ENCODE peak calls at places on chromosomes 4 and X, in five cellular contexts. One of them, this sample, is unnamed.

GRCh38 chrX:69361286-69361926 is 142.7 kb upstream of the NALF2 start:
- DNase-seq in A549: no peak
- DNase-seq in epithelial cell of esophagus: peak
- DNase-seq in PC-3: peak
- DNase-seq in foreskin fibroblast: peak
- DNase-seq in this sample: no peak

GRCh38 chrX:100587846-100588245 is 3.1 kb downstream of the TNMD start:
- DNase-seq in epithelial cell of esophagus: no peak
- DNase-seq in PC-3: no peak
- DNase-seq in foreskin fibroblast: peak
- DNase-seq in A549: no peak
- DNase-seq in this sample: no peak

GRCh38 chr4:165152527-165152926 is 39.9 kb upstream of the TMEM192 start:
- DNase-seq in foreskin fibroblast: no peak
- DNase-seq in A549: no peak
- DNase-seq in epithelial cell of esophagus: no peak
- DNase-seq in PC-3: no peak
- DNase-seq in this sample: no peak

GRCh38 chrX:71996826-71997225 is 86.2 kb downstream of the NHSL2 start:
- DNase-seq in A549: no peak
- DNase-seq in epithelial cell of esophagus: peak
- DNase-seq in PC-3: no peak
- DNase-seq in foreskin fibroblast: peak
- DNase-seq in this sample: no peak

GRCh38 chr4:92776080-92776479 is 472.3 kb downstream of the GRID2 start:
- DNase-seq in epithelial cell of esophagus: peak
- DNase-seq in PC-3: peak
- DNase-seq in foreskin fibroblast: peak
- DNase-seq in A549: no peak
- DNase-seq in this sample: no peak

GRCh38 chrX:148504412-148504950 is 4.1 kb downstream of the AFF2 start:
- DNase-seq in foreskin fibroblast: no peak
- DNase-seq in epithelial cell of esophagus: no peak
- DNase-seq in A549: no peak
- DNase-seq in PC-3: no peak
- DNase-seq in this sample: no peak

GRCh38 chr4:159069922-159070321 is 33.0 kb upstream of the RAPGEF2 start:
- DNase-seq in foreskin fibroblast: peak
- DNase-seq in PC-3: no peak
- DNase-seq in epithelial cell of esophagus: no peak
- DNase-seq in A549: no peak
- DNase-seq in this sample: peak

GRCh38 chrX:9291666-9292065 is 173.2 kb upstream of the TBL1X start:
- DNase-seq in foreskin fibroblast: no peak
- DNase-seq in epithelial cell of esophagus: no peak
- DNase-seq in A549: no peak
- DNase-seq in PC-3: no peak
- DNase-seq in this sample: no peak

GRCh38 chrX:68831405-68832100 is 2.7 kb downstream of the EFNB1 start:
- DNase-seq in epithelial cell of esophagus: no peak
- DNase-seq in A549: no peak
- DNase-seq in foreskin fibroblast: no peak
- DNase-seq in PC-3: no peak
- DNase-seq in this sample: no peak

GRCh38 chrX:150655713-150656266 is 37.4 kb upstream of the MTMR1 start:
- DNase-seq in epithelial cell of esophagus: no peak
- DNase-seq in foreskin fibroblast: no peak
- DNase-seq in PC-3: peak
- DNase-seq in A549: no peak
- DNase-seq in this sample: no peak

GRCh38 chrX:7996414-7996813 is 69.2 kb upstream of the PNPLA4 start:
- DNase-seq in A549: no peak
- DNase-seq in epithelial cell of esophagus: peak
- DNase-seq in PC-3: peak
- DNase-seq in foreskin fibroblast: peak
- DNase-seq in this sample: no peak

GRCh38 chr4:65453398-65453797 is 216.9 kb downstream of the EPHA5 start:
- DNase-seq in PC-3: no peak
- DNase-seq in foreskin fibroblast: no peak
- DNase-seq in A549: no peak
- DNase-seq in epithelial cell of esophagus: no peak
- DNase-seq in this sample: no peak

GRCh38 chrX:44795945-44796450 is 47.8 kb upstream of the DUSP21 start:
- DNase-seq in foreskin fibroblast: no peak
- DNase-seq in epithelial cell of esophagus: peak
- DNase-seq in PC-3: no peak
- DNase-seq in A549: no peak
- DNase-seq in this sample: no peak

GRCh38 chr4:177016541-177017141 is 223.9 kb upstream of the VEGFC start:
- DNase-seq in A549: no peak
- DNase-seq in PC-3: peak
- DNase-seq in foreskin fibroblast: peak
- DNase-seq in epithelial cell of esophagus: peak
- DNase-seq in this sample: no peak

GRCh38 chr4:8639777-8640720 is 47.5 kb downstream of the CPZ start:
- DNase-seq in PC-3: no peak
- DNase-seq in A549: no peak
- DNase-seq in epithelial cell of esophagus: no peak
- DNase-seq in foreskin fibroblast: no peak
- DNase-seq in this sample: no peak

GRCh38 chr4:82201805-82202636 is 171.8 kb downstream of the HNRNPD start:
- DNase-seq in foreskin fibroblast: peak
- DNase-seq in A549: no peak
- DNase-seq in PC-3: peak
- DNase-seq in epithelial cell of esophagus: peak
- DNase-seq in this sample: no peak

GRCh38 chrX:110395877-110396276 is 37.2 kb downstream of the RTL9 start:
- DNase-seq in foreskin fibroblast: peak
- DNase-seq in epithelial cell of esophagus: peak
- DNase-seq in A549: no peak
- DNase-seq in PC-3: peak
- DNase-seq in this sample: no peak

GRCh38 chr4:7831330-7831729 is 108.3 kb downstream of the AFAP1 start:
- DNase-seq in A549: no peak
- DNase-seq in epithelial cell of esophagus: no peak
- DNase-seq in foreskin fibroblast: peak
- DNase-seq in PC-3: no peak
- DNase-seq in this sample: no peak

GRCh38 chr4:31737419-31737818 is 1017.2 kb downstream of the PCDH7 start:
- DNase-seq in PC-3: no peak
- DNase-seq in A549: no peak
- DNase-seq in foreskin fibroblast: no peak
- DNase-seq in epithelial cell of esophagus: no peak
- DNase-seq in this sample: no peak

GRCh38 chr4:24475756-24476155 is 108.6 kb downstream of the DHX15 start:
- DNase-seq in A549: no peak
- DNase-seq in foreskin fibroblast: no peak
- DNase-seq in PC-3: no peak
- DNase-seq in epithelial cell of esophagus: no peak
- DNase-seq in this sample: no peak

GRCh38 chr4:38523524-38524448 is 140.2 kb upstream of the KLF3 start:
- DNase-seq in PC-3: no peak
- DNase-seq in epithelial cell of esophagus: peak
- DNase-seq in A549: no peak
- DNase-seq in foreskin fibroblast: no peak
- DNase-seq in this sample: no peak

GRCh38 chrX:150767475-150768131 is 74.4 kb downstream of the MTMR1 start:
- DNase-seq in PC-3: peak
- DNase-seq in epithelial cell of esophagus: peak
- DNase-seq in A549: no peak
- DNase-seq in foreskin fibroblast: peak
- DNase-seq in this sample: peak

GRCh38 chrX:119682019-119682989 is 10.7 kb downstream of the SEPTIN6 start:
- DNase-seq in epithelial cell of esophagus: no peak
- DNase-seq in A549: no peak
- DNase-seq in foreskin fibroblast: no peak
- DNase-seq in PC-3: no peak
- DNase-seq in this sample: no peak

GRCh38 chr4:3223986-3224748 is 24.8 kb upstream of the MSANTD1 start:
- DNase-seq in epithelial cell of esophagus: no peak
- DNase-seq in A549: no peak
- DNase-seq in foreskin fibroblast: no peak
- DNase-seq in PC-3: no peak
- DNase-seq in this sample: no peak

GRCh38 chrX:72031118-72031517 is 100.6 kb downstream of the RTL5 start:
- DNase-seq in A549: no peak
- DNase-seq in foreskin fibroblast: no peak
- DNase-seq in epithelial cell of esophagus: no peak
- DNase-seq in PC-3: no peak
- DNase-seq in this sample: no peak

GRCh38 chr4:11428161-11428700 is 463 bp downstream of the HS3ST1 start:
- DNase-seq in epithelial cell of esophagus: peak
- DNase-seq in foreskin fibroblast: peak
- DNase-seq in A549: peak
- DNase-seq in PC-3: no peak
- DNase-seq in this sample: no peak

GRCh38 chrX:33252306-33252825 is 41.0 kb upstream of the DMD start:
- DNase-seq in foreskin fibroblast: no peak
- DNase-seq in PC-3: no peak
- DNase-seq in epithelial cell of esophagus: no peak
- DNase-seq in A549: no peak
- DNase-seq in this sample: no peak

GRCh38 chr4:85970535-85970934 is 389.3 kb downstream of the MAPK10 start:
- DNase-seq in foreskin fibroblast: no peak
- DNase-seq in PC-3: no peak
- DNase-seq in epithelial cell of esophagus: peak
- DNase-seq in A549: no peak
- DNase-seq in this sample: no peak

GRCh38 chr4:11729548-11729947 is 300.9 kb upstream of the HS3ST1 start:
- DNase-seq in PC-3: peak
- DNase-seq in epithelial cell of esophagus: peak
- DNase-seq in A549: no peak
- DNase-seq in foreskin fibroblast: peak
- DNase-seq in this sample: no peak

GRCh38 chr4:149441338-149441737 is 374.3 kb downstream of the IQCM start:
- DNase-seq in PC-3: peak
- DNase-seq in foreskin fibroblast: peak
- DNase-seq in A549: no peak
- DNase-seq in epithelial cell of esophagus: peak
- DNase-seq in this sample: no peak

GRCh38 chr4:32462944-32463343 is 1742.8 kb downstream of the PCDH7 start:
- DNase-seq in epithelial cell of esophagus: peak
- DNase-seq in PC-3: peak
- DNase-seq in A549: no peak
- DNase-seq in foreskin fibroblast: peak
- DNase-seq in this sample: no peak

DNA sequence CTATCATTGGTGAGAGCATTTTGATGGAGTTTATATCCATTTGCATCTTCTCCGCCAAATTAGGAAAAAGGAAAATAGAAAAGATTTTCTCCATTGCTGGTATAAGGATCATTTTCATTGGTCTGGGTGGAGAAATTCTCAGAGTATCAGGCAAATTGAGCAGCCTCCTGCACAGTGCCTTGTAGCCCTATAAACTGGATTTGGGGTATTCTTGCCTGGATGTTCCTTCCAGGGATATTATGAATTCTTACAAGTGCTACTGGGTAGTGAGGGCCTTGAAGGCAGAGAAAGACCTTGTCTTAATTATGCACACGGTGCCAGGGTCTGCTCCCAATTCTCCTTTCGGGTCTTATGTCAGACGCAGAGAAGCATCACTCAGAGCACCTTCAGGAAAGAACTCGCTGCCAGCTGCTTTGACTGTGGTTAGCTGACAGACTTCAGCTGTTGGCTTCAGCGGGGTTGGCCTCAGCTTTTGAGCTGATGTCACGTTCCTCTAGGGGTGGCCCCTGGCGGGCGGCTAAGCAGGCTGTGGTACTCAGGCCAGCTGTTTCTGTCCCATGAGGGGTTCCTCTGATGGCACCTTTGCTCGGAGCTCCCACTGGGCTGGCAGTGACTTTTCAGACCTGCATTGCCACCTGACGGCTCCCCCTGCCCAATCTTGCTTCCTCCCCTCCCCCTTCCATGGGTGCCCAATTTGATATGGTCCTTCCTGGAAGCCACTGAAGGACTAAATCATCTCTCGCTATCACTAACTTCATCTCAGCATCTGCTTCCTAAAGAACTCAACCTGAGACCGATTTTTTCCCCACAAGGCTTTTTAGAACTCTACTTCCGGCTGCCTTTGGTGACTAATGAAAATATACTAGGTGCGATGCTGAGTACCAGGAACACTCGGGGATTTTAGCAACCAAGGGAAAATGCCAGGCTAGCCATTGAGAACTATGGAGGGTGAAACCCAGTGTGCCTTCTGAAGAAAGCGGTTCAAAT is 519.5 kb downstream of the BCOR start:
- DNase-seq in A549: no peak
- DNase-seq in epithelial cell of esophagus: no peak
- DNase-seq in foreskin fibroblast: no peak
- DNase-seq in PC-3: no peak
- DNase-seq in this sample: peak
- H3K4me3 ChIP-seq in A549: no peak
- H3K4me3 ChIP-seq in epithelial cell of esophagus: no peak
- H3K4me3 ChIP-seq in foreskin fibroblast: no peak
- H3K4me3 ChIP-seq in PC-3: no peak
- H3K4me3 ChIP-seq in this sample: no peak

GRCh38 chr4:140427104-140427918 is at the start of gene CLGN:
- DNase-seq in epithelial cell of esophagus: peak
- DNase-seq in PC-3: peak
- DNase-seq in foreskin fibroblast: peak
- DNase-seq in A549: peak
- DNase-seq in this sample: peak
- H3K4me3 ChIP-seq in epithelial cell of esophagus: peak
- H3K4me3 ChIP-seq in PC-3: peak
- H3K4me3 ChIP-seq in foreskin fibroblast: peak
- H3K4me3 ChIP-seq in A549: peak
- H3K4me3 ChIP-seq in this sample: peak

GRCh38 chr4:174281182-174281737 is 2.2 kb downstream of the FBXO8 start:
- DNase-seq in A549: no peak
- DNase-seq in epithelial cell of esophagus: no peak
- DNase-seq in foreskin fibroblast: no peak
- DNase-seq in PC-3: no peak
- DNase-seq in this sample: no peak
- H3K4me3 ChIP-seq in A549: no peak
- H3K4me3 ChIP-seq in epithelial cell of esophagus: no peak
- H3K4me3 ChIP-seq in foreskin fibroblast: no peak
- H3K4me3 ChIP-seq in PC-3: peak
- H3K4me3 ChIP-seq in this sample: no peak

DNA sequence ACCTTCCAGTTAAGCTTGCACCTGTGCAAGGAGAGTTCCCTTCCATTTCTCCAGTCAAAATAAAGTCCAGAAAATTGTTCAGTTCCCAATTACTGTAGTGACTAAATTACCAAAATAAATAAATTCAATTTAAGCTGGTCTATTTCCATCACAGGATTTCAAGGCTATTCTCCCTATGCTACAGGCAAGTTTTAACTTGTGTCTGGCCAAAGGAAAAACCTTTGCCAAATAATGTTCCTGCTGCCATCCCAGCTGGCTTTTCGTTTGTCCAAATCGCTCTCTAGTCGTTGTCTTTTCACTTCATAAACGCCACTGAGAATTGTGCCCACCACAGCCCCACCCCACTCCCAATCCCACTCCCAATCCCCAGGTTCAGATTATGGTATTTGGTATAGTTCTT is 2.4 kb downstream of the KCTD8 start:
- DNase-seq in PC-3: no peak
- DNase-seq in A549: no peak
- DNase-seq in foreskin fibroblast: peak
- DNase-seq in epithelial cell of esophagus: peak
- DNase-seq in this sample: no peak
- H3K4me3 ChIP-seq in PC-3: no peak
- H3K4me3 ChIP-seq in A549: no peak
- H3K4me3 ChIP-seq in foreskin fibroblast: no peak
- H3K4me3 ChIP-seq in epithelial cell of esophagus: no peak
- H3K4me3 ChIP-seq in this sample: no peak

This sample was measured in SJSA1.